ENCODE peak calls at places on chromosomes 6 and 20, in four cellular contexts. One of them, this sample, is unnamed.

GRCh38 chr6:35272005-35272404 is 12.5 kb downstream of the ZNF76 start:
- DNase-seq in fibroblast of the aortic adventitia: no peak
- DNase-seq in ascending aorta: no peak
- DNase-seq in ovary: no peak
- DNase-seq in this sample: no peak

GRCh38 chr6:13765570-13765969 is 48.8 kb downstream of the MCUR1 start:
- DNase-seq in fibroblast of the aortic adventitia: peak; percentile 16
- DNase-seq in ascending aorta: no peak
- DNase-seq in ovary: no peak
- DNase-seq in this sample: no peak

GRCh38 chr6:3746696-3747095 is 4.8 kb downstream of the PXDC1 start:
- DNase-seq in fibroblast of the aortic adventitia: no peak
- DNase-seq in ascending aorta: no peak
- DNase-seq in ovary: no peak
- DNase-seq in this sample: no peak

GRCh38 chr6:3949531-3949930 is 100.4 kb downstream of the FAM50B start:
- DNase-seq in fibroblast of the aortic adventitia: no peak
- DNase-seq in ascending aorta: no peak
- DNase-seq in ovary: no peak
- DNase-seq in this sample: no peak

GRCh38 chr6:166541366-166541765 is 45.1 kb downstream of the RAMACL start:
- DNase-seq in fibroblast of the aortic adventitia: no peak
- DNase-seq in ascending aorta: no peak
- DNase-seq in ovary: no peak
- DNase-seq in this sample: no peak

GRCh38 chr6:33619166-33619565 is 2.0 kb upstream of the ITPR3 start:
- DNase-seq in fibroblast of the aortic adventitia: no peak
- DNase-seq in ascending aorta: no peak
- DNase-seq in ovary: no peak
- DNase-seq in this sample: no peak

GRCh38 chr6:57303931-57304681 is 13.3 kb upstream of the PRIM2 start:
- DNase-seq in fibroblast of the aortic adventitia: peak; percentile 86
- DNase-seq in ascending aorta: no peak
- DNase-seq in ovary: no peak
- DNase-seq in this sample: no peak

GRCh38 chr6:42692151-42692911 is 30.1 kb downstream of the PRPH2 start:
- DNase-seq in fibroblast of the aortic adventitia: peak; percentile 59
- DNase-seq in ascending aorta: no peak
- DNase-seq in ovary: no peak
- DNase-seq in this sample: no peak

GRCh38 chr6:31784270-31784925 is 7.3 kb upstream of the VWA7 start:
- DNase-seq in fibroblast of the aortic adventitia: no peak
- DNase-seq in ascending aorta: no peak
- DNase-seq in ovary: no peak
- DNase-seq in this sample: no peak

GRCh38 chr6:136201735-136202134 is 48.4 kb downstream of the MTFR2 start:
- DNase-seq in fibroblast of the aortic adventitia: peak; percentile 16
- DNase-seq in ascending aorta: no peak
- DNase-seq in ovary: no peak
- DNase-seq in this sample: no peak

GRCh38 chr6:136660727-136661126 is 110.5 kb upstream of the MAP7 start:
- DNase-seq in fibroblast of the aortic adventitia: no peak
- DNase-seq in ascending aorta: no peak
- DNase-seq in ovary: no peak
- DNase-seq in this sample: no peak

GRCh38 chr6:160306284-160306683 is 41.9 kb upstream of the SLC22A3 start:
- DNase-seq in fibroblast of the aortic adventitia: no peak
- DNase-seq in ascending aorta: no peak
- DNase-seq in ovary: no peak
- DNase-seq in this sample: no peak

GRCh38 chr6:87660226-87660886 is 41.7 kb downstream of the AKIRIN2 start:
- DNase-seq in fibroblast of the aortic adventitia: peak; percentile 62
- DNase-seq in ascending aorta: no peak
- DNase-seq in ovary: no peak
- DNase-seq in this sample: no peak

GRCh38 chr6:145148392-145149175 is 586.7 kb downstream of the EPM2A start:
- DNase-seq in fibroblast of the aortic adventitia: peak; percentile 34
- DNase-seq in ascending aorta: no peak
- DNase-seq in ovary: no peak
- DNase-seq in this sample: no peak

GRCh38 chr6:154232013-154232920 is 124.3 kb downstream of the IPCEF1 start:
- DNase-seq in fibroblast of the aortic adventitia: no peak
- DNase-seq in ascending aorta: no peak
- DNase-seq in ovary: no peak
- DNase-seq in this sample: no peak

GRCh38 chr20:25247100-25247665 is 702 bp upstream of the PYGB start:
- DNase-seq in fibroblast of the aortic adventitia: peak; percentile 59
- DNase-seq in ascending aorta: no peak
- DNase-seq in ovary: peak; percentile 57
- DNase-seq in this sample: no peak

GRCh38 chr6:9408718-9409117 is 973.4 kb upstream of the SLC35B3 start:
- DNase-seq in fibroblast of the aortic adventitia: peak; percentile 54
- DNase-seq in ascending aorta: no peak
- DNase-seq in ovary: no peak
- DNase-seq in this sample: no peak

GRCh38 chr20:48656661-48657211 is 171.1 kb downstream of the PREX1 start:
- DNase-seq in fibroblast of the aortic adventitia: no peak
- DNase-seq in ascending aorta: no peak
- DNase-seq in ovary: no peak
- DNase-seq in this sample: no peak

GRCh38 chr20:434221-434620 is 26.1 kb downstream of the RBCK1 start:
- DNase-seq in fibroblast of the aortic adventitia: no peak
- DNase-seq in ascending aorta: no peak
- DNase-seq in ovary: no peak
- DNase-seq in this sample: no peak

GRCh38 chr20:33839591-33839990 is 28.4 kb downstream of the CHMP4B start:
- DNase-seq in fibroblast of the aortic adventitia: no peak
- DNase-seq in ascending aorta: no peak
- DNase-seq in ovary: no peak
- DNase-seq in this sample: no peak

GRCh38 chr20:49562341-49563014 is 5.5 kb downstream of the PTGIS start:
- DNase-seq in fibroblast of the aortic adventitia: peak; percentile 97
- DNase-seq in ascending aorta: peak; percentile 87
- DNase-seq in ovary: peak; percentile 91
- DNase-seq in this sample: peak; percentile 49

GRCh38 chr6:146871613-146872465 is 273.1 kb downstream of the ADGB start:
- DNase-seq in fibroblast of the aortic adventitia: no peak
- DNase-seq in ascending aorta: no peak
- DNase-seq in ovary: no peak
- DNase-seq in this sample: no peak

GRCh38 chr20:49597825-49598395 is 30.0 kb upstream of the PTGIS start:
- DNase-seq in fibroblast of the aortic adventitia: no peak
- DNase-seq in ascending aorta: no peak
- DNase-seq in ovary: no peak
- DNase-seq in this sample: no peak

GRCh38 chr6:40582892-40583291 is 4.3 kb downstream of the LRFN2 start:
- DNase-seq in fibroblast of the aortic adventitia: no peak
- DNase-seq in ascending aorta: no peak
- DNase-seq in ovary: no peak
- DNase-seq in this sample: no peak

GRCh38 chr6:163900570-163900969 is 486.1 kb downstream of the QKI start:
- DNase-seq in fibroblast of the aortic adventitia: no peak
- DNase-seq in ascending aorta: no peak
- DNase-seq in ovary: no peak
- DNase-seq in this sample: no peak

GRCh38 chr6:44559486-44560270 is 172.2 kb downstream of the CDC5L start:
- DNase-seq in fibroblast of the aortic adventitia: no peak
- DNase-seq in ascending aorta: no peak
- DNase-seq in ovary: no peak
- DNase-seq in this sample: no peak

GRCh38 chr6:34176261-34177031 is 30.6 kb upstream of the GRM4 start:
- DNase-seq in fibroblast of the aortic adventitia: no peak
- DNase-seq in ascending aorta: no peak
- DNase-seq in ovary: no peak
- DNase-seq in this sample: no peak

GRCh38 chr6:155248021-155249001 is 15.5 kb upstream of the CLDN20 start:
- DNase-seq in fibroblast of the aortic adventitia: peak; percentile 80
- DNase-seq in ascending aorta: no peak
- DNase-seq in ovary: peak; percentile 65
- DNase-seq in this sample: no peak

DNA sequence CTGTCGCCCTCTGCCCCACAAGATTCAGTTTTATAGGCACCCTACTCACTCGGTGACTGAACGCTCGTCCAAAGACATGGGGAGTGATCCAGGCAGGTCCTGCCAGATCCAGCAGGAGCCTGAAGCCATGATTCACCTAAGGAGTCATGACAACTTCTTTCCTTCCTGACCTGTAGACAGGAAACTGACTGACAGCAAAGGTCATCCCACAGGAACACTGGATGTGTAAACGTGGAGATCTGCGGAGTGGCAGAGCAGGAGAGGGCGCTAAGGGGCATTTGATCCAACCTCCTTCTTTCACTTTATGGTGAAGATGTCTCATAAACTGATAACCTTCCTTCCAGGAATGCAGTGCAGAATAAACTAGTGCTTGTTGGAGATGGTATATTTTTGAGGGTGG is 192.2 kb downstream of the GJA10 start:
- DNase-seq in fibroblast of the aortic adventitia: no peak
- DNase-seq in ascending aorta: no peak
- DNase-seq in ovary: no peak
- DNase-seq in this sample: no peak
- TF ChIP-seq CTCF in fibroblast of the aortic adventitia: no peak
- TF ChIP-seq CTCF in ascending aorta: no peak
- TF ChIP-seq CTCF in ovary: no peak
- TF ChIP-seq CTCF in this sample: no peak

GRCh38 chr6:76166874-76167273 is 94.4 kb upstream of the IMPG1 start:
- DNase-seq in fibroblast of the aortic adventitia: no peak
- DNase-seq in ascending aorta: no peak
- DNase-seq in ovary: no peak
- DNase-seq in this sample: no peak
- TF ChIP-seq CTCF in fibroblast of the aortic adventitia: no peak
- TF ChIP-seq CTCF in ascending aorta: no peak
- TF ChIP-seq CTCF in ovary: no peak
- TF ChIP-seq CTCF in this sample: no peak

GRCh38 chr6:109695468-109695867 is 4.4 kb downstream of the FIG4 start:
- DNase-seq in fibroblast of the aortic adventitia: no peak
- DNase-seq in ascending aorta: no peak
- DNase-seq in ovary: no peak
- DNase-seq in this sample: no peak
- TF ChIP-seq CTCF in fibroblast of the aortic adventitia: no peak
- TF ChIP-seq CTCF in ascending aorta: no peak
- TF ChIP-seq CTCF in ovary: no peak
- TF ChIP-seq CTCF in this sample: no peak

GRCh38 chr6:15148356-15149058 is 97.4 kb upstream of the JARID2 start:
- DNase-seq in fibroblast of the aortic adventitia: peak; percentile 48
- DNase-seq in ascending aorta: no peak
- DNase-seq in ovary: no peak
- DNase-seq in this sample: no peak
- TF ChIP-seq CTCF in fibroblast of the aortic adventitia: peak; percentile 20
- TF ChIP-seq CTCF in ascending aorta: no peak
- TF ChIP-seq CTCF in ovary: no peak
- TF ChIP-seq CTCF in this sample: no peak

GRCh38 chr6:100085162-100085431 is 91.1 kb upstream of the MCHR2 start:
- DNase-seq in fibroblast of the aortic adventitia: peak; percentile 57
- DNase-seq in ascending aorta: no peak
- DNase-seq in ovary: no peak
- DNase-seq in this sample: no peak

GRCh38 chr6:100088009-100088408 is 94.0 kb upstream of the MCHR2 start:
- DNase-seq in fibroblast of the aortic adventitia: peak; percentile 79
- DNase-seq in ascending aorta: no peak
- DNase-seq in ovary: no peak
- DNase-seq in this sample: no peak

DNA sequence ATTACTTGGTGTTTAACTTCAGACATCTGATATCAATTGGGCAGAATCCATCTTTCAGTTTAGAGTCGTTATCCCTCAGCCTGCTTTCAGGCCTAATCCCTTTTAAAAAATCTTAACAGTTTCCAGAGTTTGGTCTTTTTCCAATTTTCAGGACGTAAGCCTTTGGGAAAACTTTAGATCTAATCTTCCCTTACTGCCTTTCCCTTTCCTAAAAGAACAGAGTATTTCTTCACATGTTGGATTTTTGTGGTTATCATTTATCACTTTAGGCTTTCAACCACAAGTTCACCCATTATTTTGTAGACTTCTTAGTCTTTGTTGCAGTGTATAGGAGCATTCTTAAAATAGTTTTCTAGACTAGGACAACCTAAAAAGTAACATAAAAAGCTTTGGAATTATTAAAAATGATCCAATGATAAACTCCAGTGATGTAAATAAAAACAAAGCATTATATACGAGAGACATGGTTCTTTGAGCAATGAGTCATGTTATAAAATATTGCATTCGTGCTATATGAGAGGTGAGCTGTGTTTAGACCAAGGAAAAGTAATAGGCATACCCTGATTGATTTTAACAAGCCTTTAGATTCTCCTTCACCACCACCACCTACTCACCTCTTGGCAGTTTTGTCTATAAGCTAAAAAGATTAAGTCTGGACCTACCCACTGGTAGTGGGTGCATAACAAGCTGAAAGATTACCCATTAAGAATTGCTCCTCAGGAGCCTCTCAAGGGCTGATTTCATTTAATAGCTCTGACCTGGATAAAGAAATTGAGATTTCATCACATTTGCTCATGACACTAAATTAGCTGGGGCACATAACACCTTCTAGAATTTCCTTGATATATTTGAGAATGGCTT is 90.5 kb upstream of the MCHR2 start:
- DNase-seq in fibroblast of the aortic adventitia: peak; percentile 81
- DNase-seq in ascending aorta: no peak
- DNase-seq in ovary: no peak
- DNase-seq in this sample: no peak
- TF ChIP-seq CTCF in fibroblast of the aortic adventitia: no peak
- TF ChIP-seq CTCF in ascending aorta: no peak
- TF ChIP-seq CTCF in ovary: no peak
- TF ChIP-seq CTCF in this sample: no peak

DNA sequence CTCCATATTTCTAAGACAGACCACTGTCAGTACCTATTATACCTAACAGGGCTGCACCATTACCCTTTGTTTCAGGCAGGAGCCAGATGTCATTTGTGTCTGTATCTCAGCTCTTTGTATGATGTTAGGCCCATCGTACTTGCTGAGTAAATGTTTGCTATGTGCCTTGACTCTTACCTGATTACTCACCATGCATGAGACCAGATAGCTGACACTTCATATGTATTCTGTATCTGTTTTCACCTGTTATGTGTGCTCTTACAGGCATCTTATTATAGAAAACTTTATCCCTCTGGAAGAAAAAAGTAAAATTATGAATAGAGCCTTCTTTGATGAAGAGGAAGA is 31.7 kb upstream of the ASXL1 start:
- DNase-seq in fibroblast of the aortic adventitia: peak; percentile 12
- DNase-seq in ascending aorta: no peak
- DNase-seq in ovary: no peak
- DNase-seq in this sample: no peak
- TF ChIP-seq CTCF in fibroblast of the aortic adventitia: no peak
- TF ChIP-seq CTCF in ascending aorta: no peak
- TF ChIP-seq CTCF in ovary: no peak
- TF ChIP-seq CTCF in this sample: no peak

This sample was measured in omental fat pad.